ENCODE peak calls at places on chromosome 2, in ten cellular contexts. Y is upper lobe of right lung, T is glomerular endothelial cell, F is MCF 10A, C is NCI-H446, J is NCI-H2081, A is SW 1271, D is adrenal gland, S is fibroblast of pulmonary artery, H is T-helper 2 cell. Q is an unnamed sample.

GRCh38 chr2:239198221-239198620 is 202.6 kb downstream of the HDAC4 start:
- DNase-seq in F (no peak), T (no peak), A (no peak), Y (peak; percentile 32), C (no peak), H (no peak), D (peak; percentile 18), S (no peak), J (no peak), Q (no peak)

GRCh38 chr2:183224933-183225332 is 100.7 kb downstream of the NUP35 start:
- DNase-seq in J (no peak), A (no peak), T (no peak), H (no peak), S (no peak), C (peak; percentile 72), F (no peak), D (no peak), Y (no peak), Q (no peak)

GRCh38 chr2:118112771-118113334 is 24.6 kb downstream of the INSIG2 start:
- DNase-seq in T (peak; percentile 90), J (no peak), S (peak; percentile 64), A (peak; percentile 30), Y (no peak), D (no peak), C (no peak), H (no peak), F (peak; percentile 76), Q (no peak)

GRCh38 chr2:205633994-205634393 is 48.3 kb upstream of the NRP2 start:
- DNase-seq in H (no peak), A (no peak), F (peak; percentile 18), C (no peak), S (peak; percentile 49), T (no peak), J (no peak), Y (no peak), D (no peak), Q (no peak)

GRCh38 chr2:189302274-189302948 is 122.8 kb upstream of the COL5A2 start:
- DNase-seq in T (no peak), F (peak; percentile 67), C (no peak), J (no peak), Y (no peak), S (no peak), D (no peak), H (no peak), A (no peak), Q (no peak)

GRCh38 chr2:20491739-20492531 is 45.1 kb downstream of the RHOB start:
- DNase-seq in T (no peak), D (peak; percentile 85), A (no peak), F (peak; percentile 55), H (no peak), C (no peak), J (no peak), S (peak; percentile 19), Y (peak; percentile 57), Q (no peak)

GRCh38 chr2:25592766-25593292 is 80.5 kb downstream of the DTNB start:
- DNase-seq in A (no peak), H (no peak), C (no peak), F (no peak), J (no peak), T (no peak), S (no peak), D (no peak), Y (no peak), Q (no peak)

GRCh38 chr2:11814979-11815510 is 68.6 kb downstream of the LPIN1 start:
- DNase-seq in S (no peak), C (no peak), J (no peak), A (no peak), H (no peak), D (no peak), T (no peak), F (no peak), Y (no peak), Q (no peak)

GRCh38 chr2:101119431-101119830 is 31.8 kb downstream of the TBC1D8 start:
- DNase-seq in H (no peak), T (no peak), F (peak; percentile 72), Y (no peak), C (no peak), A (no peak), D (peak; percentile 31), S (peak; percentile 26), J (no peak), Q (no peak)

GRCh38 chr2:166373951-166374350 is 1.8 kb downstream of the SCN9A start:
- DNase-seq in S (peak; percentile 61), J (peak; percentile 63), C (no peak), F (peak; percentile 89), A (no peak), D (no peak), H (no peak), T (no peak), Y (no peak), Q (no peak)

GRCh38 chr2:190408538-190409271 is 550 bp downstream of the MFSD6 start:
- DNase-seq in C (no peak), H (peak; percentile 61), J (peak; percentile 91), D (peak; percentile 53), S (no peak), F (peak; percentile 46), Y (peak; percentile 87), A (no peak), T (no peak), Q (peak; percentile 81)

GRCh38 chr2:11652555-11652954 is 17.4 kb downstream of the NTSR2 start:
- DNase-seq in H (no peak), T (no peak), J (no peak), S (no peak), Y (no peak), D (no peak), A (no peak), C (no peak), F (no peak), Q (no peak)

GRCh38 chr2:151408788-151409600 is 708 bp upstream of the RIF1 start:
- DNase-seq in F (no peak), C (no peak), A (no peak), J (no peak), D (no peak), S (no peak), T (no peak), H (no peak), Y (no peak), Q (no peak)

GRCh38 chr2:180728928-180729559 is 251.4 kb upstream of the UBE2E3 start:
- DNase-seq in D (no peak), J (no peak), F (peak; percentile 87), Y (no peak), C (no peak), H (no peak), T (peak; percentile 41), A (no peak), S (peak; percentile 84), Q (no peak)